ENCODE peak calls at places on chromosomes 7 and 10, in five cellular contexts. One of them, this sample, is unnamed.

GRCh38 chr7:68306692-68307107 is 1291.6 kb upstream of the AUTS2 start:
- DNase-seq in fibroblast of lung: no peak
- DNase-seq in NCI-H69: peak
- DNase-seq in Right ventricle myocardium superior: no peak
- DNase-seq in M059J: peak
- DNase-seq in this sample: no peak

GRCh38 chr7:40935435-40935834 is 767.5 kb downstream of the INHBA start:
- DNase-seq in fibroblast of lung: no peak
- DNase-seq in NCI-H69: no peak
- DNase-seq in Right ventricle myocardium superior: no peak
- DNase-seq in M059J: no peak
- DNase-seq in this sample: no peak

GRCh38 chr10:3961082-3961481 is 176.1 kb upstream of the KLF6 start:
- DNase-seq in fibroblast of lung: no peak
- DNase-seq in NCI-H69: no peak
- DNase-seq in Right ventricle myocardium superior: no peak
- DNase-seq in M059J: no peak
- DNase-seq in this sample: no peak

GRCh38 chr10:36114913-36115312 is 472.8 kb upstream of the FZD8 start:
- DNase-seq in fibroblast of lung: peak
- DNase-seq in NCI-H69: no peak
- DNase-seq in Right ventricle myocardium superior: no peak
- DNase-seq in M059J: peak
- DNase-seq in this sample: no peak

GRCh38 chr7:25405736-25406135 is 177.4 kb upstream of the NPVF start:
- DNase-seq in fibroblast of lung: no peak
- DNase-seq in NCI-H69: no peak
- DNase-seq in Right ventricle myocardium superior: no peak
- DNase-seq in M059J: no peak
- DNase-seq in this sample: peak

GRCh38 chr7:43249808-43250145 is 137.3 kb downstream of the HECW1 start:
- DNase-seq in fibroblast of lung: no peak
- DNase-seq in NCI-H69: no peak
- DNase-seq in Right ventricle myocardium superior: no peak
- DNase-seq in M059J: no peak
- DNase-seq in this sample: no peak

GRCh38 chr7:139855498-139856270 is 26.6 kb downstream of the TBXAS1 start:
- DNase-seq in fibroblast of lung: no peak
- DNase-seq in NCI-H69: no peak
- DNase-seq in Right ventricle myocardium superior: no peak
- DNase-seq in M059J: no peak
- DNase-seq in this sample: peak

GRCh38 chr7:17907014-17907413 is 33.3 kb downstream of the SNX13 start:
- DNase-seq in fibroblast of lung: no peak
- DNase-seq in NCI-H69: no peak
- DNase-seq in Right ventricle myocardium superior: no peak
- DNase-seq in M059J: peak
- DNase-seq in this sample: no peak

GRCh38 chr7:112866424-112866823 is 76.2 kb upstream of the TMEM168 start:
- DNase-seq in fibroblast of lung: no peak
- DNase-seq in NCI-H69: peak
- DNase-seq in Right ventricle myocardium superior: no peak
- DNase-seq in M059J: peak
- DNase-seq in this sample: no peak

GRCh38 chr7:127514499-127514898 is 70.9 kb downstream of the GCC1 start:
- DNase-seq in fibroblast of lung: peak
- DNase-seq in NCI-H69: peak
- DNase-seq in Right ventricle myocardium superior: no peak
- DNase-seq in M059J: peak
- DNase-seq in this sample: peak

GRCh38 chr7:94375167-94375566 is 19.5 kb upstream of the COL1A2 start:
- DNase-seq in fibroblast of lung: peak
- DNase-seq in NCI-H69: peak
- DNase-seq in Right ventricle myocardium superior: peak
- DNase-seq in M059J: peak
- DNase-seq in this sample: peak

GRCh38 chr10:125955766-125956165 is 59.4 kb downstream of the FANK1 start:
- DNase-seq in fibroblast of lung: no peak
- DNase-seq in NCI-H69: no peak
- DNase-seq in Right ventricle myocardium superior: no peak
- DNase-seq in M059J: no peak
- DNase-seq in this sample: no peak

GRCh38 chr7:29146888-29147609 is 712 bp upstream of the CPVL start:
- DNase-seq in fibroblast of lung: no peak
- DNase-seq in NCI-H69: peak
- DNase-seq in Right ventricle myocardium superior: peak
- DNase-seq in M059J: peak
- DNase-seq in this sample: peak

GRCh38 chr7:118082506-118082905 is 101.5 kb upstream of the LSM8 start:
- DNase-seq in fibroblast of lung: peak
- DNase-seq in NCI-H69: no peak
- DNase-seq in Right ventricle myocardium superior: no peak
- DNase-seq in M059J: peak
- DNase-seq in this sample: peak

GRCh38 chr7:73991522-73992103 is 36.4 kb upstream of the ELN start:
- DNase-seq in fibroblast of lung: no peak
- DNase-seq in NCI-H69: no peak
- DNase-seq in Right ventricle myocardium superior: no peak
- DNase-seq in M059J: peak
- DNase-seq in this sample: no peak

GRCh38 chr10:77970869-77971803 is 44.6 kb upstream of the DLG5 start:
- DNase-seq in fibroblast of lung: peak
- DNase-seq in NCI-H69: peak
- DNase-seq in Right ventricle myocardium superior: peak
- DNase-seq in M059J: peak
- DNase-seq in this sample: peak

GRCh38 chr10:19817251-19818046 is 1.2 kb downstream of the PLXDC2 start:
- DNase-seq in fibroblast of lung: peak
- DNase-seq in NCI-H69: peak
- DNase-seq in Right ventricle myocardium superior: peak
- DNase-seq in M059J: peak
- DNase-seq in this sample: peak

GRCh38 chr7:25754333-25754732 is 397.7 kb upstream of the NFE2L3 start:
- DNase-seq in fibroblast of lung: no peak
- DNase-seq in NCI-H69: no peak
- DNase-seq in Right ventricle myocardium superior: no peak
- DNase-seq in M059J: no peak
- DNase-seq in this sample: no peak

GRCh38 chr7:25847331-25848070 is 304.5 kb upstream of the NFE2L3 start:
- DNase-seq in fibroblast of lung: peak
- DNase-seq in NCI-H69: no peak
- DNase-seq in Right ventricle myocardium superior: no peak
- DNase-seq in M059J: peak
- DNase-seq in this sample: peak

GRCh38 chr10:44975487-44976331 is 2.9 kb downstream of the DEPP1 start:
- DNase-seq in fibroblast of lung: peak
- DNase-seq in NCI-H69: peak
- DNase-seq in Right ventricle myocardium superior: no peak
- DNase-seq in M059J: peak
- DNase-seq in this sample: peak

GRCh38 chr7:100100420-100101015 is 679 bp downstream of the MCM7 start:
- DNase-seq in fibroblast of lung: peak
- DNase-seq in NCI-H69: peak
- DNase-seq in Right ventricle myocardium superior: peak
- DNase-seq in M059J: peak
- DNase-seq in this sample: peak

GRCh38 chr7:49577576-49577975 is 195.9 kb upstream of the VWC2 start:
- DNase-seq in fibroblast of lung: no peak
- DNase-seq in NCI-H69: no peak
- DNase-seq in Right ventricle myocardium superior: no peak
- DNase-seq in M059J: no peak
- DNase-seq in this sample: no peak

GRCh38 chr7:141649865-141650499 is 52.0 kb downstream of the DENND11 start:
- DNase-seq in fibroblast of lung: peak
- DNase-seq in NCI-H69: peak
- DNase-seq in Right ventricle myocardium superior: no peak
- DNase-seq in M059J: peak
- DNase-seq in this sample: peak

GRCh38 chr7:17274551-17275245 is 23.8 kb upstream of the AHR start:
- DNase-seq in fibroblast of lung: peak
- DNase-seq in NCI-H69: no peak
- DNase-seq in Right ventricle myocardium superior: no peak
- DNase-seq in M059J: peak
- DNase-seq in this sample: peak

This sample was measured in left kidney.